ENCODE peak calls at places on chromosomes 5 and 9, in six cellular contexts. F is NB4, D is tibial nerve, I is heart left ventricle, B is adrenal gland, H is uterus. W is an unnamed sample.

GRCh38 chr5:111266491-111266890 is 42.3 kb downstream of the CAMK4 start:
- DNase-seq in F (no peak), D (no peak), I (no peak), B (no peak), H (no peak), W (no peak)

GRCh38 chr9:109796081-109796480 is 16.1 kb downstream of the PALM2AKAP2 start:
- DNase-seq in F (no peak), D (no peak), I (no peak), B (no peak), H (no peak), W (no peak)

GRCh38 chr5:159581502-159582249 is 251.4 kb upstream of the IL12B start:
- DNase-seq in F (peak; percentile 4), D (no peak), I (peak; percentile 19), B (peak; percentile 84), H (no peak), W (no peak)

GRCh38 chr9:82987370-82987769 is 75.6 kb downstream of the RASEF start:
- DNase-seq in F (no peak), D (no peak), I (no peak), B (no peak), H (no peak), W (no peak)

GRCh38 chr5:37658440-37658839 is 181.4 kb downstream of the GDNF start:
- DNase-seq in F (no peak), D (no peak), I (no peak), B (no peak), H (no peak), W (no peak)

GRCh38 chr5:173808079-173808808 is 79.9 kb upstream of the CPEB4 start:
- DNase-seq in F (peak; percentile 94), D (no peak), I (no peak), B (peak; percentile 41), H (no peak), W (no peak)

GRCh38 chr9:278651-279050 is 64.0 kb downstream of the DOCK8 start:
- DNase-seq in F (peak; percentile 51), D (no peak), I (no peak), B (no peak), H (no peak), W (no peak)

GRCh38 chr5:95401601-95402000 is 10.4 kb downstream of the FAM81B start:
- DNase-seq in F (no peak), D (no peak), I (no peak), B (no peak), H (no peak), W (no peak)

GRCh38 chr9:134187821-134188420 is 23.6 kb upstream of the RNU6ATAC start:
- DNase-seq in F (no peak), D (peak; percentile 8), I (no peak), B (peak; percentile 51), H (no peak), W (peak; percentile 48)

GRCh38 chr5:171477666-171478065 is 58.2 kb downstream of the FGF18 start:
- DNase-seq in F (no peak), D (no peak), I (no peak), B (no peak), H (no peak), W (no peak)

GRCh38 chr5:42360061-42360460 is 63.2 kb upstream of the GHR start:
- DNase-seq in F (no peak), D (no peak), I (no peak), B (no peak), H (no peak), W (no peak)

GRCh38 chr9:89052470-89053097 is 61.3 kb downstream of the S1PR3 start:
- DNase-seq in F (no peak), D (no peak), I (no peak), B (no peak), H (no peak), W (no peak)

GRCh38 chr9:132547052-132547431 is 35.4 kb upstream of the BARHL1 start:
- DNase-seq in F (no peak), D (no peak), I (no peak), B (no peak), H (no peak), W (no peak)

GRCh38 chr5:128083033-128083810 is at the start of gene SLC12A2:
- DNase-seq in F (peak; percentile 91), D (peak; percentile 88), I (peak; percentile 93), B (peak; percentile 96), H (peak; percentile 89), W (peak; percentile 92)
- TF ChIP-seq POLR2A in F (no peak), D (peak; percentile 78), I (peak; percentile 6), B (peak; percentile 85), H (peak; percentile 82), W (peak; percentile 87)

GRCh38 chr9:92669527-92669889 is 423 bp downstream of the IPPK start:
- DNase-seq in F (peak; percentile 50), D (no peak), I (no peak), B (peak; percentile 60), H (no peak), W (peak; percentile 69)

GRCh38 chr9:92668746-92669526 is 995 bp downstream of the IPPK start:
- DNase-seq in F (peak; percentile 41), D (no peak), I (peak; percentile 54), B (peak; percentile 78), H (no peak), W (no peak)

GRCh38 chr9:92666912-92667532 is 2.9 kb downstream of the IPPK start:
- DNase-seq in F (no peak), D (no peak), I (no peak), B (peak; percentile 39), H (no peak), W (no peak)

GRCh38 chr9:92671323-92671722 is 1.4 kb upstream of the IPPK start:
- DNase-seq in F (peak; percentile 16), D (no peak), I (peak; percentile 35), B (peak; percentile 89), H (peak; percentile 51), W (peak; percentile 40)

GRCh38 chr9:92669890-92670708 is at the start of gene IPPK:
- DNase-seq in F (peak; percentile 99), D (peak; percentile 95), I (peak; percentile 98), B (peak; percentile 99), H (peak; percentile 98), W (peak; percentile 99)
- TF ChIP-seq POLR2A in F (peak; percentile 90), D (peak; percentile 27), I (peak; percentile 64), B (peak; percentile 84), H (peak; percentile 74), W (peak; percentile 74)

GRCh38 chr5:15669826-15670225 is 169.8 kb downstream of the FBXL7 start:
- DNase-seq in F (no peak), D (no peak), I (no peak), B (no peak), H (no peak), W (no peak)
- TF ChIP-seq POLR2A in F (no peak), D (no peak), I (no peak), B (no peak), H (no peak), W (no peak)

DNA sequence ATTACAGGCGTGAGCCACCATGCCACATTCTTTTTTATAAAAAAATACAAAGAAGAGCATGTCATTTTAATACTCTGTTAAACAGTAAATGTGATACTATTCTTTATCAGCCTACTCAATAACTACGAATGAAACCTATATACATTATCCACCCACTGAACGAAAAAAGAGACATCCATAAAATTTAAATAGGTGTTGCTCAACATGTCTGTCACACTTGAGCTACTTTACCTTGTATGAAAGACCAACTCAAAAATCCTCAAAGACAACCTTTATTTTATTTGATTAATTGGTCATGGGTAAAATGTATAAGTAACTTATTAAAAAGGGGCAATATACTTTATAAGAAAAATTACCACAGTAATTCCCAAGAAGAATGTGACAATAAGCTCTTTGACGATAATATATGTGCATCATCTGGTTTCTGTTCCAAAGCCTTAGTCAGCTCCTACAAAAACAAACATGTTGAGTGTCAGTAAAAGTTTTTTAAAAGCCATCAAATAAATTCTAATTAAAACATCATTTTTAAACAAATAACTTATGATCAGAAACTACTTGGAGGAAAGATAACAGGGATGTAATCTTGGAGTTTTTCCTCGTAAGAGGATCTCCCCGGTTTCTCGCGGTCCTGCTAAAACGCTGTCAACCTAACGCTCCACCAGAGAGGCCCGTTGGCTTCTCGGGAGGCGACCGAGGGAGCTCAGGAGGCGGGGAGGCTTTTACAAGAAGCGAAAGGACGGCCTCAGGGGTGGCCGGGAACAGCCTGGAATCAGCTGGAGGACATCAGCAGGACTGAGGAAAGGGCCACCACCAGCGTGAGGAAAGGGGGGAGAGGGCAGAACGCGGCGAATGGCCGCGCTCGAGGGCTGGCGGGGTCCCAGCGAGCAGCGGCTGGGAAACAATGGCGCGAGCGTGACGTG is 13.5 kb upstream of the ANKRD18B start:
- DNase-seq in F (peak; percentile 84), D (no peak), I (peak; percentile 80), B (peak; percentile 73), H (peak; percentile 47), W (peak; percentile 54)
- TF ChIP-seq POLR2A in F (peak; percentile 92), D (no peak), I (peak; percentile 32), B (peak; percentile 61), H (no peak), W (no peak)

GRCh38 chr9:113525831-113526230 is 62.3 kb downstream of the RGS3 start:
- DNase-seq in F (no peak), D (no peak), I (no peak), B (no peak), H (no peak), W (no peak)

GRCh38 chr9:113523421-113524141 is 60.1 kb downstream of the RGS3 start:
- DNase-seq in F (peak; percentile 49), D (no peak), I (peak; percentile 69), B (peak; percentile 78), H (peak; percentile 46), W (peak; percentile 70)

GRCh38 chr9:113525208-113525607 is 61.7 kb downstream of the RGS3 start:
- DNase-seq in F (no peak), D (no peak), I (no peak), B (no peak), H (no peak), W (no peak)

GRCh38 chr9:113522858-113523257 is 59.3 kb downstream of the RGS3 start:
- DNase-seq in F (no peak), D (no peak), I (no peak), B (no peak), H (no peak), W (no peak)

DNA sequence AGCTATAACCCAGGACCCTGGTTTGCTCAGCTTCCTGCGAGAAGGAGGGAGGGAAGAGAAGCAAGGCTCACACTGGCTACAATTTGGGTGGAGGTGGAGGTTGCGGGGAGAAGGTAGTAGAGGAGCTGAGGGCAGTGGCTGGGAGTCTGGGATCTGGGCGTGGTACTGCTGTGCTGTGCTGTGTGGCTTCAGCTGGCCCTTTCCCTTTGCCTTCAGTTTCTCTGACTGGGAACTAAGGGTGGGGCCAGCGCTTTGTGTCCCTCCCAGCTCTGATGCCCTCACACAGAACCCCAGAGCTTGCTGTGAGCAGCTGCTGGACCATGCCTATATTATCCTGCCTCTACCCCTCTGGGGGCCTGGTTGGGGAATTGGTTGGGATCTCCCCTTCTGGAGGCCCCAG is 60.9 kb downstream of the RGS3 start:
- DNase-seq in F (no peak), D (no peak), I (no peak), B (no peak), H (no peak), W (no peak)
- TF ChIP-seq POLR2A in F (no peak), D (no peak), I (no peak), B (no peak), H (no peak), W (no peak)

GRCh38 chr9:130140701-130141100 is 31.5 kb upstream of the NCS1 start:
- DNase-seq in F (peak; percentile 84), D (no peak), I (no peak), B (no peak), H (no peak), W (no peak)

GRCh38 chr9:130139251-130139650 is 33.0 kb upstream of the NCS1 start:
- DNase-seq in F (no peak), D (no peak), I (no peak), B (no peak), H (no peak), W (no peak)

GRCh38 chr9:130137870-130138653 is 34.1 kb upstream of the NCS1 start:
- DNase-seq in F (peak; percentile 24), D (no peak), I (peak; percentile 49), B (peak; percentile 79), H (peak; percentile 74), W (no peak)

GRCh38 chr9:130137081-130137869 is 34.9 kb upstream of the NCS1 start:
- DNase-seq in F (no peak), D (no peak), I (no peak), B (no peak), H (no peak), W (no peak)

GRCh38 chr9:130138791-130139190 is 33.4 kb upstream of the NCS1 start:
- DNase-seq in F (no peak), D (peak; percentile 37), I (peak; percentile 48), B (peak; percentile 95), H (peak; percentile 84), W (no peak)
- TF ChIP-seq POLR2A in F (no peak), D (no peak), I (no peak), B (no peak), H (no peak), W (no peak)